ENCODE peak calls at places on chromosomes 7 and 10, in eight cellular contexts. H is head of caudate nucleus; X is HT1080; Y is tibial nerve; S is epithelial cell of esophagus; V is activated CD4-positive, alpha-beta T cell treated with anti-CD3 and anti-CD28 coated beads for 36 hours; E is adrenal gland; C is skeletal muscle cell. I is an unnamed sample.

GRCh38 chr10:404991-405390 is 269.7 kb downstream of the ZMYND11 start:
- DNase-seq in H (no peak), X (no peak), Y (no peak), S (no peak), V (no peak), E (no peak), C (no peak), I (no peak)

GRCh38 chr7:127895360-127895759 is 135.9 kb downstream of the LRRC4 start:
- DNase-seq in H (no peak), X (no peak), Y (no peak), S (no peak), V (no peak), E (no peak), C (no peak), I (no peak)

GRCh38 chr10:131900350-131901152 is at the start of gene PPP2R2D:
- DNase-seq in H (peak; percentile 97), X (peak; percentile 84), Y (peak; percentile 86), S (peak; percentile 99), V (peak; percentile 97), E (peak; percentile 92), C (peak; percentile 48), I (peak; percentile 96)

GRCh38 chr7:91694221-91694856 is 186.2 kb downstream of the MTERF1 start:
- DNase-seq in H (no peak), X (no peak), Y (no peak), S (no peak), V (no peak), E (no peak), C (no peak), I (no peak)

GRCh38 chr7:134712196-134712595 is 65.5 kb downstream of the BPGM start:
- DNase-seq in H (no peak), X (peak; percentile 27), Y (no peak), S (no peak), V (no peak), E (no peak), C (no peak), I (no peak)

GRCh38 chr10:121131426-121132277 is 280.5 kb downstream of the WDR11 start:
- DNase-seq in H (peak; percentile 66), X (no peak), Y (peak; percentile 21), S (no peak), V (no peak), E (no peak), C (no peak), I (no peak)

GRCh38 chr10:44010873-44011602 is 362.4 kb upstream of the ZNF32 start:
- DNase-seq in H (no peak), X (no peak), Y (no peak), S (peak; percentile 3), V (peak; percentile 56), E (no peak), C (no peak), I (no peak)

GRCh38 chr10:62384057-62384446 is 9.9 kb downstream of the ZNF365 start:
- DNase-seq in H (no peak), X (peak; percentile 98), Y (no peak), S (peak; percentile 95), V (peak; percentile 47), E (no peak), C (no peak), I (no peak)

GRCh38 chr7:102469972-102470825 is 5.4 kb downstream of the LRWD1 start:
- DNase-seq in H (no peak), X (no peak), Y (no peak), S (no peak), V (no peak), E (no peak), C (no peak), I (peak; percentile 78)